ENCODE peak calls at places on chromosomes 3 and 15, in five cellular contexts. A, N, G, M and K are unnamed samples.

GRCh38 chr3:132079150-132079549 is 44.3 kb upstream of the CPNE4 start:
- DNase-seq in G (no peak), M (no peak), A (no peak), N (no peak), K (no peak)

GRCh38 chr15:83290236-83290635 is 5.8 kb upstream of the BNC1 start:
- DNase-seq in N (no peak), M (no peak), G (no peak), A (no peak), K (no peak)

GRCh38 chr3:14460342-14461005 is 58.1 kb downstream of the SLC6A6 start:
- DNase-seq in N (no peak), A (no peak), M (peak; percentile 94), G (no peak), K (peak; percentile 92)

GRCh38 chr3:117441851-117442250 is 732.3 kb downstream of the TUSC7 start:
- DNase-seq in G (no peak), N (no peak), M (no peak), A (no peak), K (no peak)

GRCh38 chr3:28575100-28575747 is 226.6 kb upstream of the AZI2 start:
- DNase-seq in M (no peak), A (no peak), G (no peak), N (no peak), K (no peak)

GRCh38 chr15:69857686-69858391 is 239.9 kb downstream of the TLE3 start:
- DNase-seq in A (peak; percentile 39), G (no peak), M (no peak), N (no peak), K (no peak)

GRCh38 chr3:129314757-129315385 is 36.2 kb downstream of the HMCES start:
- DNase-seq in M (peak; percentile 37), A (peak; percentile 80), N (peak; percentile 69), G (peak; percentile 49), K (peak; percentile 93)

GRCh38 chr15:42152196-42152920 is 4.1 kb downstream of the PLA2G4F start:
- DNase-seq in M (no peak), N (no peak), A (no peak), G (no peak), K (no peak)

GRCh38 chr3:116140100-116140689 is 305.1 kb downstream of the LSAMP start:
- DNase-seq in N (peak; percentile 15), A (no peak), G (no peak), M (no peak), K (no peak)

GRCh38 chr3:15327941-15328340 is 4.4 kb downstream of the SH3BP5 start:
- DNase-seq in A (peak; percentile 65), M (no peak), G (no peak), N (peak; percentile 70), K (no peak)

GRCh38 chr3:138915503-138916498 is 31.1 kb downstream of the FOXL2 start:
- DNase-seq in G (peak; percentile 84), A (peak; percentile 91), N (peak; percentile 90), M (peak; percentile 57), K (peak; percentile 96)

GRCh38 chr15:90449206-90449735 is 61.2 kb downstream of the IQGAP1 start:
- DNase-seq in G (no peak), M (no peak), N (no peak), A (no peak), K (no peak)

GRCh38 chr3:10778492-10779292 is 37.3 kb upstream of the SLC6A11 start:
- DNase-seq in A (no peak), M (no peak), G (no peak), N (no peak), K (no peak)

GRCh38 chr3:4512895-4513616 is 19.9 kb downstream of the ITPR1 start:
- DNase-seq in N (no peak), A (no peak), M (no peak), G (no peak), K (peak; percentile 43)

GRCh38 chr15:60751985-60752952 is 273.3 kb upstream of the ICE2 start:
- DNase-seq in A (no peak), M (peak; percentile 11), G (no peak), N (no peak), K (peak; percentile 78)

GRCh38 chr3:108391917-108392585 is 95.7 kb downstream of the HHLA2 start:
- DNase-seq in N (no peak), A (no peak), G (no peak), M (peak; percentile 21), K (no peak)

GRCh38 chr3:48411606-48412374 is 18.1 kb downstream of the PLXNB1 start:
- DNase-seq in G (no peak), A (no peak), N (no peak), M (no peak), K (no peak)

GRCh38 chr15:31372635-31373091 is 46.0 kb downstream of the KLF13 start:
- DNase-seq in M (peak; percentile 51), A (no peak), G (no peak), N (no peak), K (no peak)

GRCh38 chr3:49260711-49261357 is 16.2 kb downstream of the C3orf62 start:
- DNase-seq in M (no peak), A (no peak), N (no peak), G (no peak), K (no peak)

GRCh38 chr3:164737174-164737573 is 341.1 kb downstream of the SI start:
- DNase-seq in G (no peak), A (no peak), N (no peak), M (no peak), K (no peak)

GRCh38 chr3:42451116-42451515 is 40.7 kb upstream of the LYZL4 start:
- DNase-seq in G (no peak), M (no peak), N (no peak), A (no peak), K (no peak)

GRCh38 chr3:146382386-146382785 is 87.0 kb downstream of the PLSCR2 start:
- DNase-seq in G (no peak), N (no peak), M (no peak), A (peak; percentile 1), K (no peak)
- TF ChIP-seq CTCF in G (no peak), N (no peak), M (peak; percentile 42), A (no peak), K (no peak)

GRCh38 chr15:49328941-49329340 is 94.1 kb upstream of the FGF7 start:
- DNase-seq in A (no peak), G (no peak), N (no peak), M (no peak), K (no peak)

GRCh38 chr15:49330166-49330565 is 92.9 kb upstream of the FGF7 start:
- DNase-seq in G (no peak), N (no peak), A (no peak), M (no peak), K (no peak)

GRCh38 chr15:49327927-49328326 is 95.1 kb upstream of the FGF7 start:
- DNase-seq in G (no peak), N (no peak), M (no peak), A (no peak), K (no peak)

GRCh38 chr15:49331951-49332350 is 91.1 kb upstream of the FGF7 start:
- DNase-seq in N (no peak), M (no peak), A (peak; percentile 7), G (no peak), K (no peak)
- TF ChIP-seq CTCF in N (no peak), M (no peak), A (no peak), G (no peak), K (no peak)

GRCh38 chr3:114847564-114847963 is 299.5 kb downstream of the ZBTB20 start:
- DNase-seq in M (no peak), A (no peak), N (no peak), G (no peak), K (no peak)
- TF ChIP-seq CTCF in M (no peak), A (no peak), N (no peak), G (no peak), K (no peak)

DNA sequence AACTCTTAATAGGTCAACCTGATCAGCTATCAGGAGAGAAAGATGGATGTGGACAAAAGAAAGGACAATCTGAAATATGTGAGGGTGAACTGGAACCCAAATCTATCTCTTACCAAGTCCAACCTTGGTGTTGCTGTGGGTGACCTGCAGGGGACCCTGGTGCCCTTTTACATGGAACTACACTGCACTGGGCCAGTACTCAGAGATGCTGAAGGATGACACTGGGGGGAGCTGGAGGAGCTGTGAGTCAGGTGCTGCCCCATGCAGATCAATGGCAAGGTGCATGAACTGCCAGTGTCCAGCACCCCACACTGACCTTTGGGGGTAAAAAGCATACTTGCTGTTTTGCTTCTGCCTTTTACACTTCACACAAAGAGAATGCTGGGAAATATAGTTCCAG is 55.6 kb upstream of the TBC1D5 start:
- DNase-seq in A (no peak), G (no peak), M (no peak), N (peak; percentile 25), K (no peak)
- TF ChIP-seq CTCF in A (no peak), G (no peak), M (no peak), N (no peak), K (no peak)

GRCh38 chr3:113275876-113276580 is 64.7 kb downstream of the BOC start:
- DNase-seq in N (peak; percentile 62), M (peak; percentile 38), A (peak; percentile 7), G (no peak), K (no peak)
- TF ChIP-seq CTCF in N (no peak), M (peak; percentile 49), A (no peak), G (no peak), K (peak; percentile 16)

GRCh38 chr3:124530916-124531315 is 199.3 kb upstream of the UMPS start:
- DNase-seq in M (no peak), G (no peak), A (no peak), N (no peak), K (no peak)

GRCh38 chr3:124532071-124532470 is 198.2 kb upstream of the UMPS start:
- DNase-seq in N (no peak), M (no peak), G (no peak), A (no peak), K (no peak)

GRCh38 chr3:124522226-124522625 is 208.0 kb upstream of the UMPS start:
- DNase-seq in G (no peak), N (no peak), M (no peak), A (no peak), K (no peak)

GRCh38 chr3:124529826-124530571 is 200.3 kb upstream of the UMPS start:
- DNase-seq in G (no peak), M (no peak), N (no peak), A (no peak), K (no peak)

DNA sequence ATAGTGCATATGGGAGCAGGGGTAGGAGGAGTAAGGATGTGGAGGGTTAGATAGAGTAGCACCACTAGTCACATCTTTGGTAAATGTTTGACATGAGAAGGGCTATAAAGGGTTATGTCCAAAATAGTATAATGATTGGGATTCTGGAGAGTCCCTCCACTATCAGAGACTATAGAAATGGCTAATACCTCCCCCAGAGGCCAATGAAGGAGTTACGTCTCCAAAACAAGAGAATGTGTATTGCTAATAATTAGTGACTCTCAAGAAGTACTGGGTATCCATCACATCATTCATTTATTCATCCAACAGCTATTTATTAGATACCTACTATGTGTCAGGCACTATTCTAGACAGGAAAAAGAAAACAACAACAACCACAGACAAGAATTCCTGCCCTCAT is 203.7 kb upstream of the UMPS start:
- DNase-seq in G (no peak), N (no peak), M (no peak), A (no peak), K (no peak)
- TF ChIP-seq CTCF in G (no peak), N (no peak), M (no peak), A (no peak), K (no peak)

GRCh38 chr3:43759297-43759782 is 68.6 kb downstream of the ABHD5 start:
- DNase-seq in A (peak; percentile 14), N (peak; percentile 5), G (no peak), M (no peak), K (no peak)
- TF ChIP-seq CTCF in A (peak; percentile 24), N (peak; percentile 1), G (peak; percentile 38), M (peak; percentile 45), K (no peak)